ENCODE peak calls at places on chromosomes 11 and 22, in four cellular contexts. K is thoracic aorta; L is effector memory CD4-positive, alpha-beta T cell; B is stomach. D is an unnamed sample. For H3K27me3, the result is how much of the 10 kb centered on the place peaks cover.

GRCh38 chr11:84215671-84216070 is 929.5 kb upstream of the CCDC90B start:
- DNase-seq in K (no peak), L (no peak), B (no peak), D (no peak)

GRCh38 chr11:63250162-63251050 is 7.0 kb upstream of the SLC22A25 start:
- DNase-seq in K (no peak), L (no peak), B (no peak), D (no peak)

GRCh38 chr11:131737357-131737756 is 366.9 kb downstream of the NTM start:
- DNase-seq in K (no peak), L (no peak), B (no peak), D (no peak)

GRCh38 chr11:2827256-2827655 is 58.3 kb downstream of the CDKN1C start:
- DNase-seq in K (no peak), L (no peak), B (no peak), D (no peak)

GRCh38 chr11:131691558-131692041 is 321.2 kb downstream of the NTM start:
- DNase-seq in K (no peak), L (no peak), B (no peak), D (no peak)

GRCh38 chr11:34825670-34826383 is 90.4 kb downstream of the APIP start:
- DNase-seq in K (no peak), L (no peak), B (peak), D (no peak)

GRCh38 chr11:68935066-68935465 is 31.4 kb downstream of the IGHMBP2 start:
- DNase-seq in K (no peak), L (no peak), B (no peak), D (no peak)

GRCh38 chr11:121814962-121815361 is 301.1 kb downstream of the BLID start:
- DNase-seq in K (no peak), L (no peak), B (no peak), D (no peak)

GRCh38 chr11:67309166-67309565 is 5.8 kb downstream of the SSH3 start:
- DNase-seq in K (no peak), L (no peak), B (no peak), D (no peak)

GRCh38 chr11:68014157-68014965 is 4.2 kb downstream of the ALDH3B1 start:
- DNase-seq in K (no peak), L (no peak), B (peak), D (peak)

GRCh38 chr11:5234390-5234834 is at the start of gene HBD:
- DNase-seq in K (no peak), L (no peak), B (no peak), D (no peak)

GRCh38 chr11:30914143-30914762 is 328.1 kb upstream of the MPPED2 start:
- DNase-seq in K (no peak), L (no peak), B (peak), D (no peak)

GRCh38 chr22:29314074-29314473 is 1.4 kb downstream of the RASL10A start:
- DNase-seq in K (no peak), L (no peak), B (no peak), D (no peak)

GRCh38 chr22:29311468-29312217 is 3.9 kb downstream of the RASL10A start:
- DNase-seq in K (no peak), L (no peak), B (no peak), D (no peak)

GRCh38 chr22:29312218-29313125 is 3.0 kb downstream of the RASL10A start:
- DNase-seq in K (no peak), L (no peak), B (no peak), D (no peak)

GRCh38 chr22:29314537-29315285 is 786 bp downstream of the RASL10A start:
- DNase-seq in K (no peak), L (no peak), B (no peak), D (no peak)

GRCh38 chr22:29313126-29314071 is 2.1 kb downstream of the RASL10A start:
- DNase-seq in K (no peak), L (no peak), B (no peak), D (no peak)
- H3K27me3 ChIP-seq in K (under half), L (under half), B (under half), D (under half)

GRCh38 chr22:22569218-22569617 is 10.2 kb upstream of the PRAME start:
- DNase-seq in K (no peak), L (no peak), B (no peak), D (no peak)
- H3K27me3 ChIP-seq in K (under half), L (under half), B (under half), D (under half)

GRCh38 chr22:38451864-38452263 is 3.1 kb downstream of the KCNJ4 start:
- DNase-seq in K (no peak), L (no peak), B (no peak), D (no peak)
- H3K27me3 ChIP-seq in K (under half), L (under half), B (under half), D (under half)

GRCh38 chr11:18236664-18237356 is at the start of gene SAA4:
- DNase-seq in K (no peak), L (no peak), B (no peak), D (no peak)

GRCh38 chr11:18233912-18234311 is 2.7 kb downstream of the SAA4 start:
- DNase-seq in K (no peak), L (no peak), B (no peak), D (no peak)

GRCh38 chr11:18239655-18240054 is 3.1 kb upstream of the SAA4 start:
- DNase-seq in K (no peak), L (no peak), B (no peak), D (no peak)

GRCh38 chr11:18235394-18235926 is 1.1 kb downstream of the SAA4 start:
- DNase-seq in K (no peak), L (no peak), B (no peak), D (no peak)

GRCh38 chr11:18235935-18236334 is 667 bp downstream of the SAA4 start:
- DNase-seq in K (no peak), L (no peak), B (no peak), D (no peak)
- H3K27me3 ChIP-seq in K (under half), L (under half), B (under half), D (under half)

GRCh38 chr22:49492756-49493251 is 334.9 kb downstream of the BRD1 start:
- DNase-seq in K (no peak), L (no peak), B (no peak), D (no peak)

GRCh38 chr22:49491726-49492125 is 335.9 kb downstream of the BRD1 start:
- DNase-seq in K (no peak), L (no peak), B (no peak), D (no peak)

GRCh38 chr22:49490692-49491091 is 337.0 kb downstream of the BRD1 start:
- DNase-seq in K (no peak), L (no peak), B (no peak), D (no peak)

GRCh38 chr22:49491221-49491635 is 336.4 kb downstream of the BRD1 start:
- DNase-seq in K (no peak), L (no peak), B (no peak), D (no peak)

GRCh38 chr22:49492308-49492707 is 335.4 kb downstream of the BRD1 start:
- DNase-seq in K (no peak), L (no peak), B (no peak), D (no peak)
- H3K27me3 ChIP-seq in K (under half), L (under half), B (under half), D (under half)

GRCh38 chr11:118238947-118239346 is 13.2 kb downstream of the MPZL3 start:
- DNase-seq in K (no peak), L (no peak), B (no peak), D (no peak)
- H3K27me3 ChIP-seq in K (under half), L (under half), B (under half), D (under half)

GRCh38 chr11:64720167-64720566 is 2.8 kb downstream of the NRXN2 start:
- DNase-seq in K (no peak), L (no peak), B (no peak), D (no peak)
- H3K27me3 ChIP-seq in K (under half), L (under half), B (under half), D (under half)

GRCh38 chr11:105164226-105164625 is 24.7 kb upstream of the CARD18 start:
- DNase-seq in K (no peak), L (no peak), B (no peak), D (no peak)

GRCh38 chr11:105167244-105167643 is 27.7 kb upstream of the CARD18 start:
- DNase-seq in K (no peak), L (no peak), B (no peak), D (no peak)

GRCh38 chr11:105168457-105168856 is 28.9 kb upstream of the CARD18 start:
- DNase-seq in K (no peak), L (no peak), B (no peak), D (no peak)
- H3K27me3 ChIP-seq in K (under half), L (under half), B (under half), D (under half)

GRCh38 chr11:120775986-120776682 is 247.8 kb upstream of the TBCEL start:
- DNase-seq in K (no peak), L (no peak), B (no peak), D (no peak)
- H3K27me3 ChIP-seq in K (under half), L (under half), B (under half), D (under half)

D was measured in ascending aorta.